ENCODE peak calls at places on chromosome 7, in nine cellular contexts. Z is activated CD4-positive, alpha-beta T cell treated with anti-CD3 and anti-CD28 coated beads, Interleukin-2, amount 10 ng/mL, durations not matched to agents 7 days and 5 days; T is A172; Y is ELF-1; R is stomach; N is B cell; M is posterior cingulate gyrus; I is fibroblast of mammary gland; P is GM12892. H is an unnamed sample.

GRCh38 chr7:119931230-119931824 is 341.6 kb upstream of the KCND2 start:
- DNase-seq in Z (no peak), T (no peak), Y (no peak), R (no peak), N (no peak), M (no peak), I (peak; percentile 15), P (no peak), H (no peak)

GRCh38 chr7:132544025-132544424 is 32.2 kb downstream of the PLXNA4 start:
- DNase-seq in Z (peak; percentile 17), T (no peak), Y (no peak), R (no peak), N (no peak), M (no peak), I (no peak), P (no peak), H (no peak)

GRCh38 chr7:136509466-136509865 is 359.0 kb upstream of the CHRM2 start:
- DNase-seq in Z (no peak), T (no peak), Y (no peak), R (no peak), N (no peak), M (no peak), I (no peak), P (no peak), H (no peak)

GRCh38 chr7:33744293-33744692 is 161.0 kb upstream of the BMPER start:
- DNase-seq in Z (peak; percentile 28), T (peak; percentile 29), Y (no peak), R (no peak), N (peak; percentile 6), M (no peak), I (peak; percentile 36), P (no peak), H (peak; percentile 45)

GRCh38 chr7:7432979-7433378 is 102.7 kb downstream of the COL28A1 start:
- DNase-seq in Z (no peak), T (no peak), Y (no peak), R (no peak), N (no peak), M (no peak), I (no peak), P (no peak), H (no peak)

GRCh38 chr7:2100278-2101205 is 132.2 kb downstream of the MAD1L1 start:
- DNase-seq in Z (peak; percentile 45), T (peak; percentile 40), Y (no peak), R (no peak), N (peak; percentile 88), M (peak; percentile 85), I (no peak), P (peak; percentile 63), H (peak; percentile 69)

GRCh38 chr7:44471850-44472249 is 18.6 kb downstream of the NUDCD3 start:
- DNase-seq in Z (no peak), T (no peak), Y (no peak), R (no peak), N (no peak), M (no peak), I (no peak), P (no peak), H (no peak)

GRCh38 chr7:75617634-75618234 is 121.0 kb downstream of the HIP1 start:
- DNase-seq in Z (peak; percentile 53), T (peak; percentile 77), Y (no peak), R (peak; percentile 56), N (peak; percentile 66), M (peak; percentile 89), I (no peak), P (no peak), H (no peak)

GRCh38 chr7:7321681-7322080 is 139.3 kb downstream of the C1GALT1 start:
- DNase-seq in Z (no peak), T (no peak), Y (no peak), R (peak; percentile 34), N (peak; percentile 57), M (no peak), I (no peak), P (peak; percentile 26), H (peak; percentile 56)

GRCh38 chr7:152956006-152956405 is 196.5 kb downstream of the ACTR3B start:
- DNase-seq in Z (no peak), T (no peak), Y (no peak), R (no peak), N (no peak), M (no peak), I (no peak), P (no peak), H (no peak)

GRCh38 chr7:157087646-157088045 is 51.1 kb upstream of the UBE3C start:
- DNase-seq in Z (no peak), T (no peak), Y (no peak), R (no peak), N (no peak), M (no peak), I (no peak), P (no peak), H (no peak)

GRCh38 chr7:46146454-46147255 is 225.6 kb upstream of the IGFBP3 start:
- DNase-seq in Z (no peak), T (peak; percentile 95), Y (no peak), R (no peak), N (no peak), M (no peak), I (peak; percentile 41), P (no peak), H (no peak)

GRCh38 chr7:137985253-137985896 is 16.5 kb downstream of the CREB3L2 start:
- DNase-seq in Z (no peak), T (no peak), Y (peak; percentile 64), R (no peak), N (peak; percentile 63), M (no peak), I (no peak), P (no peak), H (peak; percentile 65)

GRCh38 chr7:152869677-152870051 is 110.1 kb downstream of the ACTR3B start:
- DNase-seq in Z (no peak), T (no peak), Y (no peak), R (no peak), N (no peak), M (peak; percentile 60), I (no peak), P (no peak), H (no peak)